ENCODE peak calls at places on chromosomes 5 and 9, in four cellular contexts. J is K562, G is HepG2, A is H1. K is an unnamed sample.

GRCh38 chr5:31664566-31664965 is 25.6 kb downstream of the PDZD2 start:
- DNase-seq in J (peak), G (peak), A (peak), K (no peak)

GRCh38 chr5:96031811-96032261 is 70.2 kb upstream of the ELL2 start:
- DNase-seq in J (no peak), G (no peak), A (no peak), K (no peak)

GRCh38 chr9:112867275-112867991 is 23.2 kb downstream of the SLC46A2 start:
- DNase-seq in J (peak), G (peak), A (no peak), K (no peak)

GRCh38 chr5:130555429-130555828 is 609.6 kb downstream of the HINT1 start:
- DNase-seq in J (no peak), G (no peak), A (no peak), K (no peak)

GRCh38 chr9:130665029-130665430 is 636 bp downstream of the PRDM12 start:
- DNase-seq in J (no peak), G (no peak), A (no peak), K (no peak)

GRCh38 chr9:33431420-33431819 is 16.0 kb downstream of the AQP3 start:
- DNase-seq in J (no peak), G (no peak), A (no peak), K (no peak)

GRCh38 chr5:113166710-113167366 is 190.2 kb downstream of the DCP2 start:
- DNase-seq in J (no peak), G (peak), A (no peak), K (peak)

GRCh38 chr9:130242270-130243014 is 23.1 kb upstream of the HMCN2 start:
- DNase-seq in J (no peak), G (no peak), A (no peak), K (no peak)

GRCh38 chr9:125405938-125406811 is 144.5 kb downstream of the GAPVD1 start:
- DNase-seq in J (peak), G (peak), A (no peak), K (no peak)

GRCh38 chr9:120714846-120715231 is 569 bp upstream of the MEGF9 start:
- DNase-seq in J (peak), G (no peak), A (no peak), K (no peak)

GRCh38 chr5:121158433-121158832 is 693.2 kb upstream of the FTMT start:
- DNase-seq in J (no peak), G (no peak), A (no peak), K (no peak)

GRCh38 chr9:115042781-115043509 is 75.0 kb downstream of the TNC start:
- DNase-seq in J (no peak), G (no peak), A (no peak), K (no peak)

GRCh38 chr9:111412280-111412679 is 71.9 kb downstream of the ECPAS start:
- DNase-seq in J (no peak), G (no peak), A (no peak), K (no peak)

GRCh38 chr5:64000096-64000495 is 37.9 kb upstream of the HTR1A start:
- DNase-seq in J (no peak), G (no peak), A (no peak), K (no peak)

GRCh38 chr5:141508808-141509611 is 20.1 kb downstream of the PCDHGC5 start:
- DNase-seq in J (no peak), G (peak), A (no peak), K (peak)

GRCh38 chr9:126536131-126536530 is 77.6 kb upstream of the LMX1B start:
- DNase-seq in J (no peak), G (no peak), A (no peak), K (no peak)

GRCh38 chr9:126696091-126696763 is 82.5 kb downstream of the LMX1B start:
- DNase-seq in J (no peak), G (no peak), A (no peak), K (no peak)

GRCh38 chr5:104598285-104598684 is 1035.7 kb upstream of the NUDT12 start:
- DNase-seq in J (no peak), G (no peak), A (no peak), K (no peak)

GRCh38 chr5:68950111-68950510 is 143.7 kb upstream of the SLC30A5 start:
- DNase-seq in J (no peak), G (no peak), A (no peak), K (no peak)

GRCh38 chr5:6222899-6223298 is 155.4 kb downstream of the MED10 start:
- DNase-seq in J (no peak), G (no peak), A (no peak), K (no peak)

GRCh38 chr5:115428676-115429075 is 115.9 kb downstream of the FEM1C start:
- DNase-seq in J (no peak), G (no peak), A (no peak), K (no peak)

GRCh38 chr9:115373000-115373709 is 255.2 kb upstream of the TNC start:
- DNase-seq in J (no peak), G (peak), A (no peak), K (no peak)

GRCh38 chr5:21254161-21254560 is 1266.2 kb upstream of the CDH18 start:
- DNase-seq in J (no peak), G (no peak), A (no peak), K (no peak)

GRCh38 chr9:98330831-98331230 is 75.4 kb upstream of the TBC1D2 start:
- DNase-seq in J (no peak), G (no peak), A (no peak), K (no peak)

GRCh38 chr9:94805585-94805984 is 79.1 kb downstream of the AOPEP start:
- DNase-seq in J (no peak), G (no peak), A (no peak), K (peak)

GRCh38 chr5:127885176-127885575 is 182.0 kb downstream of the CCDC192 start:
- DNase-seq in J (no peak), G (no peak), A (no peak), K (peak)

GRCh38 chr5:96745844-96746531 is 61.8 kb downstream of the ERAP1 start:
- DNase-seq in J (no peak), G (no peak), A (no peak), K (peak)

GRCh38 chr5:82886911-82887310 is 190.3 kb downstream of the TMEM167A start:
- DNase-seq in J (no peak), G (no peak), A (no peak), K (no peak)

GRCh38 chr9:4425358-4426045 is 64.8 kb upstream of the SLC1A1 start:
- DNase-seq in J (no peak), G (no peak), A (no peak), K (peak)
- TF ChIP-seq MAX in J (no peak), G (no peak), A (no peak), K (no peak)

DNA sequence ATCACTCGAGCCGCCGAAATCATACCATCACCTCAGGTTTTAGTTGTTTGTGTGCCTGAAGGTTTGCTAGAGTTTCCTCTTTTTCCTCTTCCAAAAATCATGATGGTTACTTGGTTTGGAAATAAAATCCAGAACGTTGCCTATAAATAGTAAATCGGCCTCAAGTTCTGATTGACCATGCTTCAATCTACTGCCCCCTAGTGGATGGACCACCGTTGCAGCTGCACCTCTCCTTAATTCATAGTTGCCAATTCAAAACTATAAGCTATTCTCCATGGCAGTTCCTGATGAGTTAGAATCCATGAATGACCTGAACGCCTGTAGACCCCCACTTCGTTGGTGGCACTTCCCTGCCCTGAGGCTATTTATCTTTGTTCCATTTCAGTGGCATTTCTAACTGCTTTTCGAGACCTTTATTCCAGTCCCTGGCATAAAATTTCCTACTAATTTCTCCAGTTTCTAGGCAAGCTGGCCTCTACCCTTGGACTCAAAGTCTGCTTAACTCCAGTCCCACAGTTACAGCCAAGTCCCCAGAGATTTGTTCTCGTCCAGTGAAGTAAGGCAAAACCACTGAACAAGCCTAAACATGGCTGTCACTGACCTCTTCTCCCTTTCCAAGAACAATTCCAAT is 422.6 kb downstream of the EFNA5 start:
- DNase-seq in J (peak), G (no peak), A (peak), K (peak)
- TF ChIP-seq JUN in J (no peak), G (no peak), A (no peak), K (no peak)

GRCh38 chr9:100775912-100776311 is 198.0 kb downstream of the CAVIN4 start:
- DNase-seq in J (no peak), G (no peak), A (no peak), K (no peak)
- TF ChIP-seq POLR2AphosphoS5 in J (no peak), G (no peak), A (no peak), K (no peak)

GRCh38 chr9:69671904-69672827 is at the start of gene APBA1:
- DNase-seq in J (peak), G (no peak), A (no peak), K (peak)
- TF ChIP-seq MAX in J (no peak), G (no peak), A (no peak), K (no peak)

K was measured in endothelial cell of umbilical vein.